ENCODE peak calls at places on chromosome 4, in six cellular contexts. R, M, P, F, D and K are unnamed samples.

GRCh38 chr4:173301518-173302201 is 32.5 kb downstream of the HMGB2 start:
- DNase-seq in R (peak; percentile 12), M (no peak), P (no peak), F (no peak), D (peak; percentile 23), K (no peak)

GRCh38 chr4:3342182-3342854 is 49.5 kb downstream of the RGS12 start:
- DNase-seq in R (peak; percentile 34), M (no peak), P (no peak), F (no peak), D (peak; percentile 9), K (peak; percentile 40)

GRCh38 chr4:184287697-184288255 is 70.1 kb upstream of the ENPP6 start:
- DNase-seq in R (peak; percentile 69), M (no peak), P (no peak), F (no peak), D (peak; percentile 78), K (no peak)

GRCh38 chr4:23768541-23768940 is 121.3 kb downstream of the PPARGC1A start:
- DNase-seq in R (peak; percentile 28), M (no peak), P (no peak), F (no peak), D (no peak), K (no peak)

GRCh38 chr4:134777626-134778025 is 576.0 kb upstream of the PABPC4L start:
- DNase-seq in R (peak; percentile 2), M (peak; percentile 28), P (no peak), F (no peak), D (peak; percentile 46), K (no peak)

GRCh38 chr4:85591361-85592098 is 116.6 kb downstream of the ARHGAP24 start:
- DNase-seq in R (peak; percentile 69), M (no peak), P (no peak), F (no peak), D (peak; percentile 61), K (no peak)

GRCh38 chr4:167114416-167114971 is 119.8 kb downstream of the SPOCK3 start:
- DNase-seq in R (peak; percentile 82), M (no peak), P (no peak), F (no peak), D (peak; percentile 71), K (no peak)

GRCh38 chr4:181968371-181968770 is 274.8 kb upstream of the TENM3 start:
- DNase-seq in R (peak; percentile 6), M (no peak), P (no peak), F (no peak), D (peak; percentile 49), K (no peak)

GRCh38 chr4:133802741-133803140 is 398.8 kb downstream of the PABPC4L start:
- DNase-seq in R (peak; percentile 0), M (no peak), P (no peak), F (no peak), D (peak; percentile 2), K (no peak)

GRCh38 chr4:96092151-96092705 is 252.3 kb downstream of the PDHA2 start:
- DNase-seq in R (no peak), M (no peak), P (no peak), F (no peak), D (no peak), K (no peak)